ENCODE peak calls at places on chromosomes 1 and 21, in seven cellular contexts. I, T, K, D, R, X and A are unnamed samples. For H3K4me1, the result is how much of the 10 kb centered on the place peaks cover.

GRCh38 chr1:145784409-145784808 is 39.5 kb downstream of the RNF115 start:
- DNase-seq in I (no peak), T (no peak), K (no peak), D (no peak), R (no peak), X (no peak), A (no peak)

GRCh38 chr1:113976609-113977278 is 2.5 kb upstream of the OLFML3 start:
- DNase-seq in I (no peak), T (no peak), K (no peak), D (no peak), R (no peak), X (no peak), A (peak)

GRCh38 chr1:20610950-20611349 is 22.1 kb downstream of the CDA start:
- DNase-seq in I (no peak), T (no peak), K (no peak), D (no peak), R (no peak), X (no peak), A (no peak)

GRCh38 chr1:6473156-6473555 is 7.2 kb upstream of the TNFRSF25 start:
- DNase-seq in I (no peak), T (no peak), K (no peak), D (no peak), R (no peak), X (no peak), A (no peak)

GRCh38 chr1:171988243-171988642 is 146.9 kb downstream of the DNM3 start:
- DNase-seq in I (no peak), T (no peak), K (no peak), D (no peak), R (no peak), X (no peak), A (no peak)

GRCh38 chr1:232319106-232319505 is 310.8 kb downstream of the SIPA1L2 start:
- DNase-seq in I (peak), T (no peak), K (no peak), D (no peak), R (peak), X (no peak), A (no peak)

GRCh38 chr1:200974711-200975110 is 48.8 kb downstream of the KIF21B start:
- DNase-seq in I (peak), T (no peak), K (no peak), D (no peak), R (no peak), X (no peak), A (no peak)

GRCh38 chr1:190172636-190173410 is 304.8 kb downstream of the BRINP3 start:
- DNase-seq in I (no peak), T (no peak), K (no peak), D (no peak), R (no peak), X (no peak), A (no peak)

GRCh38 chr1:34696230-34696629 is 58.6 kb upstream of the GJB5 start:
- DNase-seq in I (no peak), T (no peak), K (no peak), D (no peak), R (no peak), X (no peak), A (no peak)

GRCh38 chr1:67382292-67382691 is 47.9 kb downstream of the SERBP1 start:
- DNase-seq in I (no peak), T (no peak), K (peak), D (no peak), R (no peak), X (no peak), A (peak)

GRCh38 chr1:31152181-31152768 is 86.8 kb upstream of the PUM1 start:
- DNase-seq in I (no peak), T (no peak), K (no peak), D (no peak), R (no peak), X (no peak), A (no peak)

GRCh38 chr21:31184462-31184861 is 146.2 kb upstream of the KRTAP19-8 start:
- DNase-seq in I (no peak), T (no peak), K (no peak), D (no peak), R (no peak), X (no peak), A (no peak)

GRCh38 chr1:93616996-93617669 is 64.5 kb downstream of the BCAR3 start:
- DNase-seq in I (peak), T (no peak), K (peak), D (no peak), R (peak), X (peak), A (no peak)

GRCh38 chr1:168065511-168065910 is 71.2 kb downstream of the GPR161 start:
- DNase-seq in I (no peak), T (no peak), K (no peak), D (no peak), R (no peak), X (no peak), A (no peak)

GRCh38 chr1:205678286-205679111 is 1.8 kb downstream of the SLC45A3 start:
- DNase-seq in I (no peak), T (no peak), K (no peak), D (no peak), R (peak), X (no peak), A (peak)

GRCh38 chr1:195768936-195769335 is 839.3 kb downstream of the KCNT2 start:
- DNase-seq in I (no peak), T (no peak), K (no peak), D (no peak), R (no peak), X (no peak), A (no peak)

GRCh38 chr21:42438316-42439205 is 34.9 kb downstream of the UBASH3A start:
- DNase-seq in I (no peak), T (no peak), K (no peak), D (peak), R (no peak), X (no peak), A (no peak)

GRCh38 chr1:115239148-115239820 is 98.8 kb downstream of the NGF start:
- DNase-seq in I (no peak), T (no peak), K (no peak), D (no peak), R (no peak), X (no peak), A (no peak)

GRCh38 chr1:156727914-156728598 is at the start of gene METTL25B:
- DNase-seq in I (peak), T (no peak), K (peak), D (peak), R (peak), X (peak), A (peak)

GRCh38 chr1:21022279-21023040 is 154.2 kb downstream of the EIF4G3 start:
- DNase-seq in I (peak), T (no peak), K (peak), D (no peak), R (no peak), X (peak), A (peak)

GRCh38 chr1:82225407-82226197 is 424.9 kb downstream of the ADGRL2 start:
- DNase-seq in I (no peak), T (no peak), K (no peak), D (no peak), R (no peak), X (no peak), A (no peak)

GRCh38 chr1:113147073-113147625 is 74.2 kb downstream of the LRIG2 start:
- DNase-seq in I (no peak), T (no peak), K (no peak), D (no peak), R (no peak), X (no peak), A (no peak)

GRCh38 chr1:176055398-176055797 is 151.7 kb downstream of the COP1 start:
- DNase-seq in I (no peak), T (no peak), K (no peak), D (no peak), R (no peak), X (no peak), A (no peak)

GRCh38 chr1:153488731-153489130 is 28.3 kb upstream of the S100A7 start:
- DNase-seq in I (no peak), T (no peak), K (no peak), D (no peak), R (no peak), X (peak), A (peak)

GRCh38 chr1:198265073-198265661 is 108.4 kb downstream of the NEK7 start:
- DNase-seq in I (no peak), T (no peak), K (no peak), D (no peak), R (no peak), X (no peak), A (peak)

GRCh38 chr1:55727010-55727409 is 511.8 kb upstream of the USP24 start:
- DNase-seq in I (no peak), T (no peak), K (no peak), D (no peak), R (no peak), X (no peak), A (no peak)

GRCh38 chr1:47434051-47434842 is 3.6 kb upstream of the FOXD2 start:
- DNase-seq in I (peak), T (no peak), K (peak), D (no peak), R (peak), X (peak), A (peak)

DNA sequence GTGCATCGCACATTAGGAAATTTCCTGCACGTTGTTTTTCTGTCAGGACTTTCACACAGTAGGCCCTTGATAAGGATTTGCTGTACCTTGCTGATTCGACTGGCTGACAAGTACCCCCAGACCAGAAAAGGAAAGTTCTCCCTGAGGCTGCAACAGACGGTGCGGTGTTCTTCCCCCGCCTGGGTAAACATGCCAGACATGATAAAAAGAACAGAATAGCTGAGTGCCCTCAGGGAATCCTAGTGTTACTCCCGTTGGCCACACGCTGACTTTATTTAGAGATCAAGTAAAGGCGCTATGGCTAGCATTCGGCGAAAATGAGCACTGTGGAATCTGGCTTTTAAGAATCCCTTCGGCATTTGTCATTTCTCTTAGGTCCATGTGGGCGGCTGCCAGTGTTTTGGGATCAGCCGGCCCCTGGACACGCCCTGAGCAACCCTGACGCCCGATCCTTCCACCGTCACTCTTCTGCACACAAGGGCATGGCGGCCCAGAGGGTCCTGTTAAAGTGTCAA is 607.7 kb downstream of the KIF26B start:
- DNase-seq in I (no peak), T (no peak), K (no peak), D (no peak), R (no peak), X (no peak), A (no peak)
- TF ChIP-seq CTCF in I (no peak), T (no peak), K (no peak), D (no peak), R (no peak), X (no peak), A (no peak)

GRCh38 chr1:227742738-227743715 is 7.8 kb downstream of the SNAP47 start:
- DNase-seq in I (no peak), T (no peak), K (no peak), D (no peak), R (no peak), X (peak), A (no peak)
- H3K4me1 ChIP-seq in I (under half), T (under half), K (under half), D (under half), R (under half), X (under half), A (under half)

GRCh38 chr1:166166400-166166699 is 451 bp downstream of the FAM78B start:
- DNase-seq in I (no peak), T (no peak), K (no peak), D (peak), R (no peak), X (no peak), A (no peak)
- H3K4me3 ChIP-seq in I (peak), T (peak), K (peak), D (peak), R (peak), X (peak), A (peak)

DNA sequence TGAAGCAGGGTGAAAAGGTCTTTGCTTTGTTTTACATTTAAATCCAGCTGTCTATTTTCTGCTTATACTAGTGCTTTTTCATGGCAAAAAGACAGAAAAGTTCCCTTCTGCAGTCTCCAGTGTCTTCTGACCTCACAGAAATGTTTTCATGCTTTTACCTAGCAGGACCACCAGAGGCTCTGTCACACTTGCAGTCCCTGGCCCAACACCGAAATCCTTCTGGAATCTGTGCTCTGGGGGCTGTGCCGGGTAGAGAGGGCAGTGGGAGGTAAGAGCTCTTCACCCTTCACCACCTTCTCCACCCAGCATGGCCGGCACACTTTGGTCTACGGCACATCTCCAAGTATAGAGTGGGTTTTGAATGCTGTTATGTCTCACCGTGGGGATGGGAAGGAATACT is 20.8 kb downstream of the GNAT2 start:
- DNase-seq in I (no peak), T (no peak), K (no peak), D (no peak), R (no peak), X (no peak), A (no peak)
- TF ChIP-seq CTCF in I (no peak), T (no peak), K (no peak), D (no peak), R (no peak), X (no peak), A (no peak)